ENCODE peak calls at places on chromosomes 12 and 14, in six cellular contexts. One of them, this sample, is unnamed.

GRCh38 chr12:132812631-132813305 is 15.9 kb downstream of the GOLGA3 start:
- DNase-seq in EH: peak; percentile 58
- DNase-seq in H7: no peak
- DNase-seq in activated CD4-positive, alpha-beta T cell treated with anti-CD3 and anti-CD28 coated beads for 48 hours: no peak
- DNase-seq in epithelial cell of esophagus: no peak
- DNase-seq in ELR: peak; percentile 53
- DNase-seq in this sample: no peak

GRCh38 chr12:44774815-44775411 is 101.2 kb downstream of the NELL2 start:
- DNase-seq in EH: peak; percentile 7
- DNase-seq in H7: peak; percentile 51
- DNase-seq in activated CD4-positive, alpha-beta T cell treated with anti-CD3 and anti-CD28 coated beads for 48 hours: peak; percentile 76
- DNase-seq in ELR: peak; percentile 22
- DNase-seq in epithelial cell of esophagus: peak; percentile 40
- DNase-seq in this sample: no peak

GRCh38 chr14:59576332-59577294 is at the start of gene CCDC175:
- DNase-seq in EH: peak; percentile 64
- DNase-seq in ELR: peak; percentile 80
- DNase-seq in activated CD4-positive, alpha-beta T cell treated with anti-CD3 and anti-CD28 coated beads for 48 hours: peak; percentile 91
- DNase-seq in epithelial cell of esophagus: peak; percentile 80
- DNase-seq in H7: peak; percentile 91
- DNase-seq in this sample: peak; percentile 89

GRCh38 chr14:89973234-89973823 is 17.6 kb downstream of the TDP1 start:
- DNase-seq in EH: peak; percentile 77
- DNase-seq in ELR: peak; percentile 70
- DNase-seq in activated CD4-positive, alpha-beta T cell treated with anti-CD3 and anti-CD28 coated beads for 48 hours: peak; percentile 57
- DNase-seq in H7: peak; percentile 73
- DNase-seq in epithelial cell of esophagus: peak; percentile 74
- DNase-seq in this sample: peak; percentile 74

GRCh38 chr12:30991466-30991865 is 64.9 kb downstream of the TSPAN11 start:
- DNase-seq in epithelial cell of esophagus: no peak
- DNase-seq in activated CD4-positive, alpha-beta T cell treated with anti-CD3 and anti-CD28 coated beads for 48 hours: no peak
- DNase-seq in EH: no peak
- DNase-seq in H7: no peak
- DNase-seq in ELR: no peak
- DNase-seq in this sample: no peak

GRCh38 chr14:103692871-103693270 is 22.4 kb downstream of the XRCC3 start:
- DNase-seq in H7: peak; percentile 43
- DNase-seq in ELR: no peak
- DNase-seq in epithelial cell of esophagus: peak; percentile 47
- DNase-seq in activated CD4-positive, alpha-beta T cell treated with anti-CD3 and anti-CD28 coated beads for 48 hours: no peak
- DNase-seq in EH: no peak
- DNase-seq in this sample: no peak

GRCh38 chr12:3366451-3367155 is 124.4 kb upstream of the PRMT8 start:
- DNase-seq in EH: no peak
- DNase-seq in activated CD4-positive, alpha-beta T cell treated with anti-CD3 and anti-CD28 coated beads for 48 hours: no peak
- DNase-seq in epithelial cell of esophagus: no peak
- DNase-seq in ELR: no peak
- DNase-seq in H7: peak; percentile 80
- DNase-seq in this sample: no peak

GRCh38 chr12:11705010-11705409 is 55.5 kb downstream of the ETV6 start:
- DNase-seq in EH: peak; percentile 90
- DNase-seq in ELR: peak; percentile 89
- DNase-seq in epithelial cell of esophagus: peak; percentile 95
- DNase-seq in H7: no peak
- DNase-seq in activated CD4-positive, alpha-beta T cell treated with anti-CD3 and anti-CD28 coated beads for 48 hours: no peak
- DNase-seq in this sample: no peak

GRCh38 chr12:43858096-43858495 is 22.2 kb downstream of the TMEM117 start:
- DNase-seq in ELR: no peak
- DNase-seq in activated CD4-positive, alpha-beta T cell treated with anti-CD3 and anti-CD28 coated beads for 48 hours: no peak
- DNase-seq in EH: no peak
- DNase-seq in epithelial cell of esophagus: no peak
- DNase-seq in H7: no peak
- DNase-seq in this sample: no peak

GRCh38 chr14:34137001-34137400 is 186.1 kb upstream of the EGLN3 start:
- DNase-seq in ELR: no peak
- DNase-seq in epithelial cell of esophagus: peak; percentile 45
- DNase-seq in H7: no peak
- DNase-seq in EH: no peak
- DNase-seq in activated CD4-positive, alpha-beta T cell treated with anti-CD3 and anti-CD28 coated beads for 48 hours: no peak
- DNase-seq in this sample: no peak

GRCh38 chr14:100725587-100726387 is 905 bp upstream of the DLK1 start:
- DNase-seq in activated CD4-positive, alpha-beta T cell treated with anti-CD3 and anti-CD28 coated beads for 48 hours: no peak
- DNase-seq in epithelial cell of esophagus: no peak
- DNase-seq in ELR: no peak
- DNase-seq in H7: no peak
- DNase-seq in EH: no peak
- DNase-seq in this sample: no peak

GRCh38 chr14:104431929-104432541 is 147.5 kb upstream of the C14orf180 start:
- DNase-seq in ELR: no peak
- DNase-seq in activated CD4-positive, alpha-beta T cell treated with anti-CD3 and anti-CD28 coated beads for 48 hours: no peak
- DNase-seq in EH: no peak
- DNase-seq in epithelial cell of esophagus: no peak
- DNase-seq in H7: peak; percentile 69
- DNase-seq in this sample: no peak

GRCh38 chr14:91607322-91608047 is 97.4 kb upstream of the PPP4R3A start:
- DNase-seq in ELR: no peak
- DNase-seq in EH: no peak
- DNase-seq in H7: peak; percentile 35
- DNase-seq in epithelial cell of esophagus: no peak
- DNase-seq in activated CD4-positive, alpha-beta T cell treated with anti-CD3 and anti-CD28 coated beads for 48 hours: no peak
- DNase-seq in this sample: no peak

GRCh38 chr12:91404362-91404899 is 221.8 kb upstream of the DCN start:
- DNase-seq in ELR: no peak
- DNase-seq in activated CD4-positive, alpha-beta T cell treated with anti-CD3 and anti-CD28 coated beads for 48 hours: no peak
- DNase-seq in epithelial cell of esophagus: peak; percentile 29
- DNase-seq in EH: no peak
- DNase-seq in H7: no peak
- DNase-seq in this sample: no peak

GRCh38 chr12:7937867-7938506 is 2.0 kb upstream of the SLC2A3 start:
- DNase-seq in H7: peak; percentile 68
- DNase-seq in activated CD4-positive, alpha-beta T cell treated with anti-CD3 and anti-CD28 coated beads for 48 hours: peak; percentile 68
- DNase-seq in epithelial cell of esophagus: no peak
- DNase-seq in ELR: peak; percentile 51
- DNase-seq in EH: peak; percentile 37
- DNase-seq in this sample: no peak

GRCh38 chr12:26135010-26135420 is 10.2 kb upstream of the BHLHE41 start:
- DNase-seq in ELR: no peak
- DNase-seq in activated CD4-positive, alpha-beta T cell treated with anti-CD3 and anti-CD28 coated beads for 48 hours: no peak
- DNase-seq in H7: no peak
- DNase-seq in EH: peak; percentile 15
- DNase-seq in epithelial cell of esophagus: no peak
- DNase-seq in this sample: no peak

GRCh38 chr14:57851354-57851753 is 14.5 kb downstream of the SLC35F4 start:
- DNase-seq in epithelial cell of esophagus: no peak
- DNase-seq in H7: no peak
- DNase-seq in ELR: no peak
- DNase-seq in activated CD4-positive, alpha-beta T cell treated with anti-CD3 and anti-CD28 coated beads for 48 hours: no peak
- DNase-seq in EH: no peak
- DNase-seq in this sample: no peak

GRCh38 chr14:20781805-20782204 is 737 bp downstream of the RNASE6 start:
- DNase-seq in EH: no peak
- DNase-seq in ELR: no peak
- DNase-seq in activated CD4-positive, alpha-beta T cell treated with anti-CD3 and anti-CD28 coated beads for 48 hours: no peak
- DNase-seq in epithelial cell of esophagus: no peak
- DNase-seq in H7: no peak
- DNase-seq in this sample: no peak

GRCh38 chr14:97703006-97703760 is 906.0 kb downstream of the VRK1 start:
- DNase-seq in epithelial cell of esophagus: no peak
- DNase-seq in ELR: no peak
- DNase-seq in H7: no peak
- DNase-seq in activated CD4-positive, alpha-beta T cell treated with anti-CD3 and anti-CD28 coated beads for 48 hours: peak; percentile 16
- DNase-seq in EH: no peak
- DNase-seq in this sample: no peak

GRCh38 chr12:109449845-109450532 is 27.1 kb downstream of the KCTD10 start:
- DNase-seq in EH: no peak
- DNase-seq in epithelial cell of esophagus: no peak
- DNase-seq in activated CD4-positive, alpha-beta T cell treated with anti-CD3 and anti-CD28 coated beads for 48 hours: no peak
- DNase-seq in H7: peak; percentile 78
- DNase-seq in ELR: no peak
- DNase-seq in this sample: no peak

GRCh38 chr12:50533203-50533584 is 28.4 kb downstream of the DIP2B start:
- DNase-seq in epithelial cell of esophagus: no peak
- DNase-seq in EH: no peak
- DNase-seq in ELR: no peak
- DNase-seq in activated CD4-positive, alpha-beta T cell treated with anti-CD3 and anti-CD28 coated beads for 48 hours: no peak
- DNase-seq in H7: no peak
- DNase-seq in this sample: no peak

GRCh38 chr14:61477845-61478438 is 156.6 kb downstream of the PRKCH start:
- DNase-seq in activated CD4-positive, alpha-beta T cell treated with anti-CD3 and anti-CD28 coated beads for 48 hours: peak; percentile 67
- DNase-seq in epithelial cell of esophagus: peak; percentile 35
- DNase-seq in ELR: peak; percentile 62
- DNase-seq in H7: no peak
- DNase-seq in EH: peak; percentile 63
- DNase-seq in this sample: no peak

GRCh38 chr12:94205738-94206310 is 57.4 kb downstream of the PLXNC1 start:
- DNase-seq in H7: no peak
- DNase-seq in activated CD4-positive, alpha-beta T cell treated with anti-CD3 and anti-CD28 coated beads for 48 hours: no peak
- DNase-seq in epithelial cell of esophagus: no peak
- DNase-seq in EH: no peak
- DNase-seq in ELR: no peak
- DNase-seq in this sample: no peak

GRCh38 chr12:9926876-9927275 is 5.3 kb downstream of the CLEC2A start:
- DNase-seq in ELR: no peak
- DNase-seq in activated CD4-positive, alpha-beta T cell treated with anti-CD3 and anti-CD28 coated beads for 48 hours: no peak
- DNase-seq in H7: no peak
- DNase-seq in epithelial cell of esophagus: peak; percentile 51
- DNase-seq in EH: no peak
- DNase-seq in this sample: no peak

GRCh38 chr12:32104572-32105355 is 1.9 kb upstream of the BICD1 start:
- DNase-seq in epithelial cell of esophagus: no peak
- DNase-seq in ELR: no peak
- DNase-seq in EH: no peak
- DNase-seq in H7: no peak
- DNase-seq in activated CD4-positive, alpha-beta T cell treated with anti-CD3 and anti-CD28 coated beads for 48 hours: no peak
- DNase-seq in this sample: no peak

GRCh38 chr14:71554959-71555612 is 377.1 kb upstream of the RGS6 start:
- DNase-seq in epithelial cell of esophagus: no peak
- DNase-seq in EH: no peak
- DNase-seq in H7: no peak
- DNase-seq in activated CD4-positive, alpha-beta T cell treated with anti-CD3 and anti-CD28 coated beads for 48 hours: peak; percentile 28
- DNase-seq in ELR: no peak
- DNase-seq in this sample: no peak

GRCh38 chr14:23513466-23514008 is 38.0 kb downstream of the ZFHX2 start:
- DNase-seq in ELR: no peak
- DNase-seq in activated CD4-positive, alpha-beta T cell treated with anti-CD3 and anti-CD28 coated beads for 48 hours: no peak
- DNase-seq in H7: peak; percentile 14
- DNase-seq in EH: no peak
- DNase-seq in epithelial cell of esophagus: no peak
- DNase-seq in this sample: no peak

GRCh38 chr12:109740694-109741245 is 27.1 kb downstream of the FAM222A start:
- DNase-seq in activated CD4-positive, alpha-beta T cell treated with anti-CD3 and anti-CD28 coated beads for 48 hours: no peak
- DNase-seq in ELR: no peak
- DNase-seq in EH: no peak
- DNase-seq in epithelial cell of esophagus: no peak
- DNase-seq in H7: no peak
- DNase-seq in this sample: no peak

GRCh38 chr12:49975370-49975761 is 2.6 kb downstream of the AQP6 start:
- DNase-seq in activated CD4-positive, alpha-beta T cell treated with anti-CD3 and anti-CD28 coated beads for 48 hours: no peak
- DNase-seq in ELR: no peak
- DNase-seq in H7: peak; percentile 69
- DNase-seq in EH: no peak
- DNase-seq in epithelial cell of esophagus: no peak
- DNase-seq in this sample: no peak

GRCh38 chr12:70721216-70721615 is 84.0 kb upstream of the PTPRB start:
- DNase-seq in activated CD4-positive, alpha-beta T cell treated with anti-CD3 and anti-CD28 coated beads for 48 hours: no peak
- DNase-seq in ELR: no peak
- DNase-seq in epithelial cell of esophagus: no peak
- DNase-seq in EH: no peak
- DNase-seq in H7: no peak
- DNase-seq in this sample: no peak

GRCh38 chr12:100797246-100797645 is 2.7 kb downstream of the ANO4 start:
- DNase-seq in H7: no peak
- DNase-seq in activated CD4-positive, alpha-beta T cell treated with anti-CD3 and anti-CD28 coated beads for 48 hours: no peak
- DNase-seq in ELR: no peak
- DNase-seq in EH: no peak
- DNase-seq in epithelial cell of esophagus: no peak
- DNase-seq in this sample: no peak

This sample was measured in type B pancreatic cell.